ENCODE peak calls at places on chromosome 2, in ten cellular contexts. One of them, this sample, is unnamed.

GRCh38 chr2:199465390-199465789 is 7.7 kb upstream of the SATB2 start:
- DNase-seq in GM13976: no peak
- DNase-seq in progenitor cell of endocrine pancreas: no peak
- DNase-seq in HT1080: no peak
- DNase-seq in ELF-1: no peak
- DNase-seq in KBM-7: no peak
- DNase-seq in left lung: no peak
- DNase-seq in GM06990: no peak
- DNase-seq in heart right ventricle: no peak
- DNase-seq in immature natural killer cell: no peak
- DNase-seq in this sample: no peak

GRCh38 chr2:217808326-217808725 is 194.5 kb downstream of the TNS1 start:
- DNase-seq in GM13976: no peak
- DNase-seq in progenitor cell of endocrine pancreas: no peak
- DNase-seq in HT1080: no peak
- DNase-seq in ELF-1: no peak
- DNase-seq in KBM-7: no peak
- DNase-seq in left lung: no peak
- DNase-seq in GM06990: no peak
- DNase-seq in heart right ventricle: no peak
- DNase-seq in immature natural killer cell: no peak
- DNase-seq in this sample: no peak

GRCh38 chr2:235595420-235596010 is 101.7 kb downstream of the AGAP1 start:
- DNase-seq in GM13976: peak
- DNase-seq in progenitor cell of endocrine pancreas: peak
- DNase-seq in HT1080: peak
- DNase-seq in ELF-1: peak
- DNase-seq in KBM-7: peak
- DNase-seq in left lung: no peak
- DNase-seq in GM06990: no peak
- DNase-seq in heart right ventricle: peak
- DNase-seq in immature natural killer cell: peak
- DNase-seq in this sample: peak

GRCh38 chr2:182907081-182907830 is 40.8 kb upstream of the FRZB start:
- DNase-seq in GM13976: no peak
- DNase-seq in progenitor cell of endocrine pancreas: no peak
- DNase-seq in HT1080: peak
- DNase-seq in ELF-1: peak
- DNase-seq in KBM-7: no peak
- DNase-seq in left lung: no peak
- DNase-seq in GM06990: no peak
- DNase-seq in heart right ventricle: no peak
- DNase-seq in immature natural killer cell: no peak
- DNase-seq in this sample: no peak

GRCh38 chr2:32425719-32426141 is 68.9 kb downstream of the BIRC6 start:
- DNase-seq in GM13976: no peak
- DNase-seq in progenitor cell of endocrine pancreas: no peak
- DNase-seq in HT1080: no peak
- DNase-seq in ELF-1: no peak
- DNase-seq in KBM-7: no peak
- DNase-seq in left lung: no peak
- DNase-seq in GM06990: no peak
- DNase-seq in heart right ventricle: no peak
- DNase-seq in immature natural killer cell: no peak
- DNase-seq in this sample: no peak

GRCh38 chr2:240410808-240411207 is 24.7 kb upstream of the GPC1 start:
- DNase-seq in GM13976: no peak
- DNase-seq in progenitor cell of endocrine pancreas: no peak
- DNase-seq in HT1080: no peak
- DNase-seq in ELF-1: no peak
- DNase-seq in KBM-7: no peak
- DNase-seq in left lung: peak
- DNase-seq in GM06990: no peak
- DNase-seq in heart right ventricle: no peak
- DNase-seq in immature natural killer cell: no peak
- DNase-seq in this sample: no peak

GRCh38 chr2:68722712-68723111 is 11.9 kb upstream of the ARHGAP25 start:
- DNase-seq in GM13976: no peak
- DNase-seq in progenitor cell of endocrine pancreas: no peak
- DNase-seq in HT1080: no peak
- DNase-seq in ELF-1: peak
- DNase-seq in KBM-7: no peak
- DNase-seq in left lung: no peak
- DNase-seq in GM06990: no peak
- DNase-seq in heart right ventricle: no peak
- DNase-seq in immature natural killer cell: no peak
- DNase-seq in this sample: no peak

GRCh38 chr2:72917138-72917874 is at the start of gene EMX1:
- DNase-seq in GM13976: peak
- DNase-seq in progenitor cell of endocrine pancreas: peak
- DNase-seq in HT1080: no peak
- DNase-seq in ELF-1: peak
- DNase-seq in KBM-7: peak
- DNase-seq in left lung: peak
- DNase-seq in GM06990: peak
- DNase-seq in heart right ventricle: no peak
- DNase-seq in immature natural killer cell: peak
- DNase-seq in this sample: peak

GRCh38 chr2:174914894-174915760 is 90.1 kb downstream of the CHN1 start:
- DNase-seq in GM13976: no peak
- DNase-seq in progenitor cell of endocrine pancreas: no peak
- DNase-seq in HT1080: no peak
- DNase-seq in ELF-1: no peak
- DNase-seq in KBM-7: no peak
- DNase-seq in left lung: no peak
- DNase-seq in GM06990: no peak
- DNase-seq in heart right ventricle: peak
- DNase-seq in immature natural killer cell: no peak
- DNase-seq in this sample: peak

GRCh38 chr2:216657963-216658362 is 24.7 kb downstream of the IGFBP2 start:
- DNase-seq in GM13976: no peak
- DNase-seq in progenitor cell of endocrine pancreas: no peak
- DNase-seq in HT1080: no peak
- DNase-seq in ELF-1: no peak
- DNase-seq in KBM-7: no peak
- DNase-seq in left lung: no peak
- DNase-seq in GM06990: no peak
- DNase-seq in heart right ventricle: no peak
- DNase-seq in immature natural killer cell: no peak
- DNase-seq in this sample: no peak

GRCh38 chr2:80292474-80292873 is 12.1 kb downstream of the LRRTM1 start:
- DNase-seq in GM13976: no peak
- DNase-seq in progenitor cell of endocrine pancreas: no peak
- DNase-seq in HT1080: no peak
- DNase-seq in ELF-1: no peak
- DNase-seq in KBM-7: no peak
- DNase-seq in left lung: no peak
- DNase-seq in GM06990: no peak
- DNase-seq in heart right ventricle: no peak
- DNase-seq in immature natural killer cell: no peak
- DNase-seq in this sample: no peak

GRCh38 chr2:185859506-185859905 is 120.9 kb downstream of the FSIP2 start:
- DNase-seq in GM13976: no peak
- DNase-seq in progenitor cell of endocrine pancreas: no peak
- DNase-seq in HT1080: no peak
- DNase-seq in ELF-1: no peak
- DNase-seq in KBM-7: no peak
- DNase-seq in left lung: no peak
- DNase-seq in GM06990: no peak
- DNase-seq in heart right ventricle: no peak
- DNase-seq in immature natural killer cell: no peak
- DNase-seq in this sample: no peak

GRCh38 chr2:176121377-176122111 is 975 bp upstream of the HOXD9 start:
- DNase-seq in GM13976: no peak
- DNase-seq in progenitor cell of endocrine pancreas: no peak
- DNase-seq in HT1080: no peak
- DNase-seq in ELF-1: peak
- DNase-seq in KBM-7: no peak
- DNase-seq in left lung: peak
- DNase-seq in GM06990: no peak
- DNase-seq in heart right ventricle: no peak
- DNase-seq in immature natural killer cell: no peak
- DNase-seq in this sample: no peak

GRCh38 chr2:241415196-241415595 is 59.1 kb downstream of the FARP2 start:
- DNase-seq in GM13976: no peak
- DNase-seq in progenitor cell of endocrine pancreas: no peak
- DNase-seq in HT1080: no peak
- DNase-seq in ELF-1: no peak
- DNase-seq in KBM-7: no peak
- DNase-seq in left lung: no peak
- DNase-seq in GM06990: no peak
- DNase-seq in heart right ventricle: no peak
- DNase-seq in immature natural killer cell: no peak
- DNase-seq in this sample: no peak

GRCh38 chr2:38146917-38147307 is 71.0 kb upstream of the CYP1B1 start:
- DNase-seq in GM13976: peak
- DNase-seq in progenitor cell of endocrine pancreas: no peak
- DNase-seq in HT1080: peak
- DNase-seq in ELF-1: peak
- DNase-seq in KBM-7: no peak
- DNase-seq in left lung: no peak
- DNase-seq in GM06990: peak
- DNase-seq in heart right ventricle: no peak
- DNase-seq in immature natural killer cell: no peak
- DNase-seq in this sample: peak

GRCh38 chr2:26561918-26562810 is 79.0 kb downstream of the CIB4 start:
- DNase-seq in GM13976: peak
- DNase-seq in progenitor cell of endocrine pancreas: no peak
- DNase-seq in HT1080: no peak
- DNase-seq in ELF-1: peak
- DNase-seq in KBM-7: peak
- DNase-seq in left lung: peak
- DNase-seq in GM06990: peak
- DNase-seq in heart right ventricle: peak
- DNase-seq in immature natural killer cell: peak
- DNase-seq in this sample: peak

GRCh38 chr2:44999540-44999939 is 9.7 kb downstream of the SIX2 start:
- DNase-seq in GM13976: no peak
- DNase-seq in progenitor cell of endocrine pancreas: no peak
- DNase-seq in HT1080: no peak
- DNase-seq in ELF-1: no peak
- DNase-seq in KBM-7: no peak
- DNase-seq in left lung: no peak
- DNase-seq in GM06990: no peak
- DNase-seq in heart right ventricle: no peak
- DNase-seq in immature natural killer cell: no peak
- DNase-seq in this sample: no peak

GRCh38 chr2:202035089-202035940 is 1.7 kb downstream of the FZD7 start:
- DNase-seq in GM13976: peak
- DNase-seq in progenitor cell of endocrine pancreas: peak
- DNase-seq in HT1080: no peak
- DNase-seq in ELF-1: peak
- DNase-seq in KBM-7: no peak
- DNase-seq in left lung: peak
- DNase-seq in GM06990: peak
- DNase-seq in heart right ventricle: peak
- DNase-seq in immature natural killer cell: peak
- DNase-seq in this sample: peak

GRCh38 chr2:216837740-216838139 is 22.1 kb downstream of the TNP1 start:
- DNase-seq in GM13976: no peak
- DNase-seq in progenitor cell of endocrine pancreas: no peak
- DNase-seq in HT1080: no peak
- DNase-seq in ELF-1: no peak
- DNase-seq in KBM-7: peak
- DNase-seq in left lung: no peak
- DNase-seq in GM06990: no peak
- DNase-seq in heart right ventricle: no peak
- DNase-seq in immature natural killer cell: no peak
- DNase-seq in this sample: no peak

GRCh38 chr2:115161531-115162453 is 719.4 kb downstream of the DPP10 start:
- DNase-seq in GM13976: peak
- DNase-seq in progenitor cell of endocrine pancreas: peak
- DNase-seq in HT1080: no peak
- DNase-seq in ELF-1: peak
- DNase-seq in KBM-7: no peak
- DNase-seq in left lung: peak
- DNase-seq in GM06990: no peak
- DNase-seq in heart right ventricle: no peak
- DNase-seq in immature natural killer cell: no peak
- DNase-seq in this sample: no peak

GRCh38 chr2:217835931-217836881 is 166.6 kb downstream of the TNS1 start:
- DNase-seq in GM13976: no peak
- DNase-seq in progenitor cell of endocrine pancreas: no peak
- DNase-seq in HT1080: peak
- DNase-seq in ELF-1: peak
- DNase-seq in KBM-7: no peak
- DNase-seq in left lung: no peak
- DNase-seq in GM06990: no peak
- DNase-seq in heart right ventricle: peak
- DNase-seq in immature natural killer cell: no peak
- DNase-seq in this sample: no peak

GRCh38 chr2:217555075-217555876 is 447.5 kb downstream of the TNS1 start:
- DNase-seq in GM13976: no peak
- DNase-seq in progenitor cell of endocrine pancreas: no peak
- DNase-seq in HT1080: no peak
- DNase-seq in ELF-1: peak
- DNase-seq in KBM-7: no peak
- DNase-seq in left lung: no peak
- DNase-seq in GM06990: no peak
- DNase-seq in heart right ventricle: no peak
- DNase-seq in immature natural killer cell: no peak
- DNase-seq in this sample: no peak

GRCh38 chr2:49044265-49044664 is 110.0 kb downstream of the FSHR start:
- DNase-seq in GM13976: no peak
- DNase-seq in progenitor cell of endocrine pancreas: no peak
- DNase-seq in HT1080: no peak
- DNase-seq in ELF-1: no peak
- DNase-seq in KBM-7: no peak
- DNase-seq in left lung: no peak
- DNase-seq in GM06990: no peak
- DNase-seq in heart right ventricle: no peak
- DNase-seq in immature natural killer cell: no peak
- DNase-seq in this sample: no peak

GRCh38 chr2:200377774-200378336 is 71.4 kb downstream of the SPATS2L start:
- DNase-seq in GM13976: no peak
- DNase-seq in progenitor cell of endocrine pancreas: no peak
- DNase-seq in HT1080: no peak
- DNase-seq in ELF-1: peak
- DNase-seq in KBM-7: no peak
- DNase-seq in left lung: no peak
- DNase-seq in GM06990: no peak
- DNase-seq in heart right ventricle: no peak
- DNase-seq in immature natural killer cell: no peak
- DNase-seq in this sample: no peak

GRCh38 chr2:189379731-189380261 is 61.5 kb upstream of the WDR75 start:
- DNase-seq in GM13976: no peak
- DNase-seq in progenitor cell of endocrine pancreas: no peak
- DNase-seq in HT1080: no peak
- DNase-seq in ELF-1: no peak
- DNase-seq in KBM-7: no peak
- DNase-seq in left lung: no peak
- DNase-seq in GM06990: no peak
- DNase-seq in heart right ventricle: no peak
- DNase-seq in immature natural killer cell: no peak
- DNase-seq in this sample: no peak

GRCh38 chr2:127874378-127875271 is 11.1 kb downstream of the AMMECR1L start:
- DNase-seq in GM13976: peak
- DNase-seq in progenitor cell of endocrine pancreas: no peak
- DNase-seq in HT1080: no peak
- DNase-seq in ELF-1: no peak
- DNase-seq in KBM-7: no peak
- DNase-seq in left lung: no peak
- DNase-seq in GM06990: no peak
- DNase-seq in heart right ventricle: no peak
- DNase-seq in immature natural killer cell: no peak
- DNase-seq in this sample: no peak

GRCh38 chr2:109330056-109330455 is 201.1 kb downstream of the SH3RF3 start:
- DNase-seq in GM13976: no peak
- DNase-seq in progenitor cell of endocrine pancreas: no peak
- DNase-seq in HT1080: peak
- DNase-seq in ELF-1: no peak
- DNase-seq in KBM-7: no peak
- DNase-seq in left lung: no peak
- DNase-seq in GM06990: no peak
- DNase-seq in heart right ventricle: no peak
- DNase-seq in immature natural killer cell: no peak
- DNase-seq in this sample: no peak

GRCh38 chr2:83022631-83023210 is 1436.4 kb downstream of the SUCLG1 start:
- DNase-seq in GM13976: no peak
- DNase-seq in progenitor cell of endocrine pancreas: no peak
- DNase-seq in HT1080: peak
- DNase-seq in ELF-1: no peak
- DNase-seq in KBM-7: no peak
- DNase-seq in left lung: no peak
- DNase-seq in GM06990: no peak
- DNase-seq in heart right ventricle: no peak
- DNase-seq in immature natural killer cell: no peak
- DNase-seq in this sample: no peak

This sample was measured in aorta.